ENCODE peak calls at places on chromosome X, in seven cellular contexts. B, W, C, K, D, Z and R are unnamed samples.

GRCh38 chrX:122868626-122869025 is 315.5 kb upstream of the GRIA3 start:
- DNase-seq in B (no peak), W (no peak), C (no peak), K (no peak), D (no peak), Z (no peak), R (no peak)

GRCh38 chrX:344371-344901 is 25.8 kb upstream of the GTPBP6 start:
- DNase-seq in B (no peak), W (no peak), C (no peak), K (no peak), D (no peak), Z (no peak), R (no peak)

GRCh38 chrX:50765986-50766385 is 48.0 kb downstream of the SHROOM4 start:
- DNase-seq in B (no peak), W (no peak), C (no peak), K (no peak), D (no peak), Z (no peak), R (no peak)

GRCh38 chrX:9622128-9622527 is 143.5 kb downstream of the GPR143 start:
- DNase-seq in B (no peak), W (no peak), C (no peak), K (no peak), D (no peak), Z (no peak), R (no peak)

GRCh38 chrX:20739038-20739745 is 472.5 kb upstream of the RPS6KA3 start:
- DNase-seq in B (no peak), W (no peak), C (no peak), K (no peak), D (no peak), Z (no peak), R (no peak)

GRCh38 chrX:23292979-23293651 is 41.5 kb upstream of the PTCHD1 start:
- DNase-seq in B (no peak), W (no peak), C (no peak), K (no peak), D (peak), Z (no peak), R (peak)

GRCh38 chrX:153642655-153643430 is 4.2 kb upstream of the DUSP9 start:
- DNase-seq in B (no peak), W (no peak), C (no peak), K (no peak), D (no peak), Z (no peak), R (no peak)

GRCh38 chrX:41148553-41148952 is 63.3 kb downstream of the USP9X start:
- DNase-seq in B (peak), W (no peak), C (no peak), K (no peak), D (no peak), Z (no peak), R (peak)

GRCh38 chrX:69136546-69137331 is 28.5 kb downstream of the PJA1 start:
- DNase-seq in B (no peak), W (no peak), C (no peak), K (no peak), D (no peak), Z (no peak), R (no peak)

GRCh38 chrX:135315864-135316263 is 6.6 kb downstream of the ETDC start:
- DNase-seq in B (no peak), W (no peak), C (no peak), K (no peak), D (no peak), Z (no peak), R (no peak)

GRCh38 chrX:68833855-68834331 is 5.1 kb downstream of the EFNB1 start:
- DNase-seq in B (no peak), W (no peak), C (peak), K (no peak), D (no peak), Z (no peak), R (peak)

GRCh38 chrX:43176686-43177085 is 398.7 kb upstream of the PPP1R2C start:
- DNase-seq in B (no peak), W (no peak), C (no peak), K (no peak), D (no peak), Z (peak), R (no peak)

GRCh38 chrX:63250253-63250868 is 100.8 kb downstream of the SPIN4 start:
- DNase-seq in B (peak), W (no peak), C (peak), K (no peak), D (no peak), Z (peak), R (peak)

GRCh38 chrX:110462957-110463356 is 104.3 kb downstream of the RTL9 start:
- DNase-seq in B (no peak), W (no peak), C (peak), K (no peak), D (no peak), Z (no peak), R (no peak)

GRCh38 chrX:40651620-40652223 is 4.4 kb upstream of the CXorf38 start:
- DNase-seq in B (peak), W (peak), C (peak), K (peak), D (peak), Z (peak), R (peak)

GRCh38 chrX:97384685-97385084 is 501.0 kb downstream of the RPA4 start:
- DNase-seq in B (no peak), W (no peak), C (no peak), K (no peak), D (no peak), Z (no peak), R (no peak)

GRCh38 chrX:99271641-99272040 is 1138.4 kb downstream of the PCDH19 start:
- DNase-seq in B (no peak), W (no peak), C (no peak), K (no peak), D (no peak), Z (no peak), R (no peak)

GRCh38 chrX:37060999-37061398 is 52.8 kb downstream of the FAM47C start:
- DNase-seq in B (peak), W (peak), C (peak), K (no peak), D (peak), Z (peak), R (peak)